ENCODE peak calls at places on chromosomes 6 and 20, in nine cellular contexts. H, V, K, F, B, U, A, O and R are unnamed samples. For H3K9me3, the result is how much of the 10 kb centered on the place peaks cover.

GRCh38 chr20:38286586-38287502 is 17.1 kb upstream of the BPI start:
- DNase-seq in B (no peak), A (no peak), F (no peak), O (peak), U (no peak), H (no peak), K (no peak), V (no peak), R (no peak)

GRCh38 chr6:103995571-103995970 is 864.1 kb downstream of the HACE1 start:
- DNase-seq in B (no peak), U (no peak), K (no peak), V (no peak), O (no peak), H (no peak), A (no peak), F (no peak), R (no peak)

GRCh38 chr6:31094389-31094881 is 17.9 kb downstream of the C6orf15 start:
- DNase-seq in O (no peak), A (no peak), U (peak), K (no peak), B (no peak), H (no peak), V (peak), F (no peak), R (peak)

GRCh38 chr6:7846971-7847818 is 63.4 kb downstream of the TXNDC5 start:
- DNase-seq in F (no peak), U (no peak), B (no peak), A (no peak), V (no peak), K (no peak), H (no peak), O (no peak), R (no peak)

GRCh38 chr20:4937422-4938319 is 63.6 kb downstream of the SLC23A2 start:
- DNase-seq in U (no peak), A (no peak), F (no peak), B (no peak), V (peak), H (no peak), K (peak), O (peak), R (no peak)

GRCh38 chr6:131125431-131125830 is 9.8 kb upstream of the AKAP7 start:
- DNase-seq in K (no peak), H (no peak), F (no peak), B (no peak), O (no peak), A (no peak), U (no peak), V (no peak), R (no peak)

GRCh38 chr6:87436435-87436834 is 28.7 kb downstream of the CFAP206 start:
- DNase-seq in F (no peak), A (no peak), B (no peak), H (peak), K (peak), O (peak), V (peak), U (no peak), R (peak)

GRCh38 chr20:7193681-7194080 is 426.2 kb downstream of the BMP2 start:
- DNase-seq in F (no peak), V (no peak), H (no peak), K (no peak), B (no peak), O (no peak), U (no peak), A (no peak), R (no peak)

GRCh38 chr6:3045369-3045768 is 22.9 kb upstream of the RIPK1 start:
- DNase-seq in B (no peak), V (no peak), F (no peak), U (no peak), O (no peak), H (no peak), K (no peak), A (no peak), R (no peak)

GRCh38 chr6:145783796-145784195 is 30.8 kb downstream of the FBXO30 start:
- DNase-seq in V (no peak), F (no peak), A (no peak), U (no peak), H (no peak), B (no peak), K (no peak), O (no peak), R (no peak)

GRCh38 chr6:24536466-24536865 is 41.7 kb downstream of the ALDH5A1 start:
- DNase-seq in U (no peak), A (no peak), F (no peak), K (no peak), H (no peak), O (no peak), B (no peak), V (no peak), R (no peak)

GRCh38 chr6:71405416-71405815 is 116.8 kb downstream of the OGFRL1 start:
- DNase-seq in U (no peak), K (no peak), A (no peak), H (no peak), O (no peak), B (no peak), V (no peak), F (no peak), R (no peak)

GRCh38 chr6:7467007-7467897 is 74.2 kb upstream of the DSP start:
- DNase-seq in O (peak), U (no peak), B (no peak), F (no peak), V (no peak), K (peak), H (no peak), A (no peak), R (peak)

GRCh38 chr20:58626076-58626475 is 25.0 kb upstream of the STX16 start:
- DNase-seq in F (no peak), K (no peak), U (no peak), O (no peak), V (no peak), A (no peak), B (no peak), H (no peak), R (no peak)

GRCh38 chr6:46274502-46274901 is 103.7 kb upstream of the ENPP5 start:
- DNase-seq in O (no peak), U (no peak), K (no peak), V (no peak), B (no peak), H (no peak), F (no peak), A (no peak), R (no peak)

GRCh38 chr6:43699564-43700186 is 12.1 kb upstream of the MRPS18A start:
- DNase-seq in H (no peak), U (no peak), K (peak), F (no peak), A (no peak), O (peak), B (no peak), V (peak), R (peak)

GRCh38 chr20:53901064-53901463 is 169.3 kb downstream of the BCAS1 start:
- DNase-seq in B (no peak), U (no peak), A (no peak), F (peak), V (no peak), K (no peak), H (no peak), O (no peak), R (peak)

GRCh38 chr20:46941404-46941803 is 46.8 kb downstream of the EYA2 start:
- DNase-seq in H (no peak), A (no peak), V (no peak), B (no peak), F (no peak), K (no peak), O (no peak), U (no peak), R (no peak)

GRCh38 chr6:13668291-13668928 is 43.2 kb downstream of the RANBP9 start:
- DNase-seq in F (no peak), H (no peak), U (no peak), A (no peak), V (no peak), B (no peak), K (no peak), O (no peak), R (no peak)

GRCh38 chr6:27161946-27162603 is 85.4 kb upstream of the PRSS16 start:
- DNase-seq in F (no peak), A (peak), O (peak), H (peak), V (no peak), K (no peak), U (no peak), B (peak), R (no peak)

GRCh38 chr6:105850636-105851035 is 235.5 kb upstream of the PRDM1 start:
- DNase-seq in F (no peak), A (no peak), B (no peak), K (no peak), U (no peak), H (no peak), V (no peak), O (no peak), R (no peak)

GRCh38 chr20:25081065-25081729 is 744 bp downstream of the VSX1 start:
- DNase-seq in A (no peak), F (no peak), O (no peak), H (no peak), K (peak), V (no peak), U (no peak), B (peak), R (no peak)

GRCh38 chr20:52494244-52494643 is 302.7 kb upstream of the ZFP64 start:
- DNase-seq in K (no peak), A (no peak), B (no peak), H (no peak), U (no peak), V (no peak), O (no peak), F (no peak), R (no peak)

GRCh38 chr6:14742171-14742570 is 503.7 kb upstream of the JARID2 start:
- DNase-seq in O (no peak), A (no peak), B (no peak), U (no peak), V (no peak), K (no peak), F (no peak), H (no peak), R (no peak)

GRCh38 chr20:760751-761417 is 7.4 kb downstream of the SLC52A3 start:
- DNase-seq in U (no peak), O (peak), F (no peak), B (peak), A (no peak), K (no peak), H (peak), V (no peak), R (no peak)

GRCh38 chr6:157453978-157454377 is 73.0 kb downstream of the ZDHHC14 start:
- DNase-seq in B (no peak), H (no peak), U (no peak), F (no peak), V (no peak), O (no peak), A (no peak), K (no peak), R (no peak)

GRCh38 chr20:829531-829930 is 4.0 kb upstream of the FAM110A start:
- DNase-seq in F (no peak), U (no peak), O (no peak), K (no peak), H (no peak), V (no peak), A (no peak), B (no peak), R (peak)

DNA sequence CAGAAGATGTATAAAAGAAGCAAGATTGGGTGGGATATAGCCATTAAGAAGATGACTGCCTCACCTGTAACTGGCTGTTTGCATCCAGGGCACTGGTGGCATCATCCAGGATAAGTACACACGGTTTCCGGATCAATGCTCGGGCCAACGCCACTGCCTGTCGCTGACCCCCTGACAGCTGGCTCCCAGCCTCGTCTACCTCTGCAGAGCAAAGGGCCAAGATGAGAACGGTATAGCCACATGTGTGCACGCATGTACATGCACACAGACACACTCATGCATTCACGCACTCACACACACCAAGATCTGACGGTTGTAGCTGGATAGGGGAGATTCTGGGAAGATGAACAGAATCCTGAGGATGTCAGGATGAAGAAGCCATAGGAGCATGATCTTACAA is 3.2 kb upstream of the PSMB8 start:
- DNase-seq in K (no peak), A (no peak), H (no peak), O (no peak), U (peak), V (no peak), B (no peak), F (no peak), R (no peak)
- TF ChIP-seq POLR2AphosphoS5 in K (no peak), A (no peak), H (no peak), O (no peak), U (no peak), V (no peak), B (no peak), F (no peak), R (no peak)

GRCh38 chr6:12351672-12352071 is 61.5 kb downstream of the EDN1 start:
- DNase-seq in U (no peak), V (no peak), O (no peak), A (no peak), F (no peak), B (no peak), K (no peak), H (no peak), R (no peak)
- H3K9me3 ChIP-seq in U (under half), V (under half), O (under half), A (under half), F (under half), B (under half), K (under half), H (under half), R (under half)

GRCh38 chr6:109902870-109903269 is 75.2 kb upstream of the GPR6 start:
- DNase-seq in H (no peak), V (no peak), B (no peak), O (no peak), K (no peak), U (no peak), A (no peak), F (no peak), R (no peak)
- TF ChIP-seq POLR2AphosphoS5 in H (no peak), V (no peak), B (no peak), O (no peak), K (no peak), U (no peak), A (no peak), F (no peak), R (no peak)

GRCh38 chr20:62769346-62770071 is 26.8 kb upstream of the MRGBP start:
- DNase-seq in O (no peak), H (no peak), B (no peak), K (no peak), A (no peak), U (no peak), V (no peak), F (no peak), R (no peak)
- H3K9me3 ChIP-seq in O (under half), H (under half), B (under half), K (under half), A (under half), U (under half), V (under half), F (under half), R (under half)

GRCh38 chr6:118562959-118563358 is 14.9 kb downstream of the PLN start:
- DNase-seq in H (no peak), V (no peak), K (no peak), O (no peak), F (no peak), A (no peak), B (no peak), U (no peak), R (no peak)
- TF ChIP-seq POLR2AphosphoS5 in H (no peak), V (no peak), K (no peak), O (no peak), F (no peak), A (no peak), B (no peak), U (no peak), R (no peak)

DNA sequence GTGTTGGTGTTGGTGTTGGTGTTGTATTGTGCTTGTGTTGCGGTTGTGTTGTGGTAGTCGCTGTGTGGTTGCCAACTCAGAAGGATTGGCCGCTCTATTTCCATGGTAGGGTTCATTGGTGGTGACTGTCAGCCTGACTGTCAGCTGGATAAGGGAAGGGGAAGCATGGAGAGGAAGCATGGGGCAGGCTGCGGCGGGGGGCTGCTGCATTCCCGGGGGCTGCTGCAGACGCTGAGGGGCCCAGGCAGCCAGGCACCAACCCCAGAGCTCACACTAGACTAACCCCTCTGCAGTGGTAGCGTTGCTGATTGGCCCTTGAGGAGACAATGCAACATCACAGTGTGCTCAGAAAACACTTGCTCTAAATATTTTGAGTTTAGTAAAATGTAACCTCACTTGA is 199.2 kb downstream of the SMOC2 start:
- DNase-seq in O (no peak), A (no peak), K (no peak), V (no peak), F (no peak), H (no peak), U (no peak), B (no peak), R (no peak)
- H3K9me3 ChIP-seq in O (under half), A (under half), K (under half), V (under half), F (under half), H (under half), U (under half), B (under half), R (under half)

GRCh38 chr6:111994791-111995190 is 59.1 kb upstream of the CCN6 start:
- DNase-seq in V (no peak), H (no peak), A (no peak), O (no peak), U (no peak), K (no peak), B (no peak), F (no peak), R (no peak)

GRCh38 chr6:111995409-111995808 is 58.5 kb upstream of the CCN6 start:
- DNase-seq in O (no peak), B (no peak), V (no peak), U (no peak), A (no peak), K (no peak), H (no peak), F (no peak), R (no peak)

GRCh38 chr6:111997863-111998191 is 56.1 kb upstream of the CCN6 start:
- DNase-seq in V (no peak), U (no peak), K (no peak), O (no peak), B (no peak), F (no peak), H (no peak), A (no peak), R (no peak)

GRCh38 chr6:111996159-111996558 is 57.7 kb upstream of the CCN6 start:
- DNase-seq in K (no peak), V (no peak), H (no peak), U (no peak), F (no peak), B (no peak), O (no peak), A (no peak), R (no peak)

DNA sequence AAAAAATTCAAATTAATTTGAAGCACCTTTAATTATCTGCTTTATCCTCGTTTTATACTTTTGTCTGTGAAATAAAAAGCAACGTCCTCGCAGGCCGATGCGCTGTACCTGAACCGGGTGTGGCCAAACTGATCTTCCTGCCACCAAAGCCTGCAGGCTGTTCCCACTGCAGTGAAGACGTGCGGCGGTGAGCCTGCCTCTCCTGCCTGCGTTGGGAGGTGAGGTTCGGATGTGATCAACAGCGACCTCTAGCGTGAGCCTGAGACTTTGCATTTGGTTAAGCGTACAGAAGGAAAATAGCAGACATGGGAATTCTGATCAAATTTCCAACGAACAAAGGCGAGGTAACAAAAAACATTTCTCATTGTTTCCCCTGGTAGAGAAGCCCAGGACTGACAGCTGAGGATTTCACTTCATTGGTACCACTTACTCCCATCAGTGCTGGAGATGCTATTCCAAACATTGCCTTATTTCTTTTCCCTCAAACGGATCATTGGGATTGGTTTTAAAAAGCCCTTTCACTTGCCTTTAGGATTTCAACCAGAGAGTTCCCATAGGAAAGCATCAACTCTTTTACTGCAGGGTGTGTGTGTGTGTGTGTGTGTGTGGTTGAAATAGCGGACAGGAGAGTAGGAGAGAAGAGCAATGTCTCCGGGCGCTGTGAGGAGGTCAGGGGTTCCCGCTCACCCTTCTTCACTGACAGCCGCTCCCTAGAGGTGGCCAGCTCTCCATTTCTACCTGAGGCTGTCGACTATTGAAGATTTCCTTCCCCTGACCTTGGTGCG is 56.6 kb upstream of the CCN6 start:
- DNase-seq in U (peak), V (peak), A (peak), K (peak), B (peak), H (peak), F (peak), O (peak), R (peak)
- TF ChIP-seq POLR2AphosphoS5 in U (peak), V (peak), A (no peak), K (peak), B (no peak), H (no peak), F (peak), O (no peak), R (no peak)